ENCODE peak calls at places on chromosomes 4 and X, in eight cellular contexts. One of them, this sample, is unnamed.

GRCh38 chr4:99677161-99677560 is 19.5 kb upstream of the C4orf54 start:
- DNase-seq in CD8-positive, alpha-beta T cell: no peak
- DNase-seq in fibroblast of mammary gland: no peak
- DNase-seq in mucosa of descending colon: no peak
- DNase-seq in A549: peak
- DNase-seq in WERI-Rb-1: no peak
- DNase-seq in epithelial cell of esophagus: peak
- DNase-seq in HFF-Myc: no peak
- DNase-seq in this sample: no peak

GRCh38 chrX:50877310-50877709 is 33.2 kb upstream of the BMP15 start:
- DNase-seq in mucosa of descending colon: no peak
- DNase-seq in epithelial cell of esophagus: peak
- DNase-seq in CD8-positive, alpha-beta T cell: no peak
- DNase-seq in A549: no peak
- DNase-seq in HFF-Myc: peak
- DNase-seq in fibroblast of mammary gland: peak
- DNase-seq in WERI-Rb-1: no peak
- DNase-seq in this sample: no peak

GRCh38 chr4:74157116-74157742 is 689 bp upstream of the MTHFD2L start:
- DNase-seq in fibroblast of mammary gland: peak
- DNase-seq in HFF-Myc: no peak
- DNase-seq in A549: peak
- DNase-seq in mucosa of descending colon: no peak
- DNase-seq in CD8-positive, alpha-beta T cell: no peak
- DNase-seq in epithelial cell of esophagus: peak
- DNase-seq in WERI-Rb-1: no peak
- DNase-seq in this sample: no peak

GRCh38 chrX:136752796-136753195 is 27.9 kb downstream of the ARHGEF6 start:
- DNase-seq in fibroblast of mammary gland: peak
- DNase-seq in mucosa of descending colon: no peak
- DNase-seq in WERI-Rb-1: no peak
- DNase-seq in HFF-Myc: no peak
- DNase-seq in CD8-positive, alpha-beta T cell: no peak
- DNase-seq in A549: no peak
- DNase-seq in epithelial cell of esophagus: peak
- DNase-seq in this sample: no peak

GRCh38 chr4:48909697-48910096 is 3.1 kb upstream of the OCIAD2 start:
- DNase-seq in A549: peak
- DNase-seq in CD8-positive, alpha-beta T cell: no peak
- DNase-seq in epithelial cell of esophagus: peak
- DNase-seq in mucosa of descending colon: no peak
- DNase-seq in WERI-Rb-1: no peak
- DNase-seq in fibroblast of mammary gland: peak
- DNase-seq in HFF-Myc: peak
- DNase-seq in this sample: no peak

GRCh38 chr4:31160146-31160545 is 440.0 kb downstream of the PCDH7 start:
- DNase-seq in A549: no peak
- DNase-seq in fibroblast of mammary gland: no peak
- DNase-seq in CD8-positive, alpha-beta T cell: no peak
- DNase-seq in epithelial cell of esophagus: no peak
- DNase-seq in WERI-Rb-1: no peak
- DNase-seq in mucosa of descending colon: no peak
- DNase-seq in HFF-Myc: no peak
- DNase-seq in this sample: no peak

GRCh38 chr4:8438743-8439142 is 1.8 kb downstream of the ACOX3 start:
- DNase-seq in WERI-Rb-1: no peak
- DNase-seq in epithelial cell of esophagus: no peak
- DNase-seq in CD8-positive, alpha-beta T cell: no peak
- DNase-seq in mucosa of descending colon: no peak
- DNase-seq in A549: no peak
- DNase-seq in HFF-Myc: no peak
- DNase-seq in fibroblast of mammary gland: no peak
- DNase-seq in this sample: no peak

GRCh38 chr4:155248002-155248896 is 39.8 kb downstream of the NPY2R start:
- DNase-seq in HFF-Myc: no peak
- DNase-seq in WERI-Rb-1: no peak
- DNase-seq in mucosa of descending colon: no peak
- DNase-seq in CD8-positive, alpha-beta T cell: no peak
- DNase-seq in A549: no peak
- DNase-seq in fibroblast of mammary gland: peak
- DNase-seq in epithelial cell of esophagus: no peak
- DNase-seq in this sample: no peak

GRCh38 chr4:56909083-56909981 is 1.6 kb downstream of the REST start:
- DNase-seq in A549: peak
- DNase-seq in mucosa of descending colon: peak
- DNase-seq in WERI-Rb-1: peak
- DNase-seq in fibroblast of mammary gland: peak
- DNase-seq in CD8-positive, alpha-beta T cell: peak
- DNase-seq in epithelial cell of esophagus: peak
- DNase-seq in HFF-Myc: no peak
- DNase-seq in this sample: no peak

DNA sequence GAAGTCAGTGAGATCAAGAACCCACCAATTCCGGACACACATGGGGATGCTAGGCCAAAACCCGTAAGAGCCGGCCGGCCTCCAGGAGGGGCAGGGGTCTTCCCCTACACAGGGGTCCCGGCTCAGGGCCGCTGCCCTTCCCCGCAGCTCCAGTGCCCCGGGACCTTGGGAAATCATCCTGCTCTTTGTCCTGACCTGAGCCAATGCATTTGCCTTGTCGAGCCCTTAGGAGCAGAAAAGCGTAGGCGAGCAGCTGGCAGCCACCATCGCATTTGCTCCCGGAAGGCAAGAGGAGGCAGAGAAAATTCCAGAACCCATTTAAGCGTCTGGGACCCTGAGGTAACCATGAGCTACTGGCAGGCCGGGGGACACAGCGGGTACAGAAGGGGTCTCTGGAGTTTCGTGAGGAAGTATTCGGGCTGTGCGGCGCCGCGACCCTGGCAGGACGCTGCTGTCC is 7.4 kb upstream of the TNIP2 start:
- DNase-seq in A549: no peak
- DNase-seq in fibroblast of mammary gland: peak
- DNase-seq in CD8-positive, alpha-beta T cell: no peak
- DNase-seq in HFF-Myc: no peak
- DNase-seq in mucosa of descending colon: no peak
- DNase-seq in WERI-Rb-1: no peak
- DNase-seq in epithelial cell of esophagus: no peak
- DNase-seq in this sample: no peak
- H3K4me3 ChIP-seq in A549: peak
- H3K4me3 ChIP-seq in fibroblast of mammary gland: peak
- H3K4me3 ChIP-seq in CD8-positive, alpha-beta T cell: peak
- H3K4me3 ChIP-seq in HFF-Myc: peak
- H3K4me3 ChIP-seq in mucosa of descending colon: no peak
- H3K4me3 ChIP-seq in WERI-Rb-1: no peak
- H3K4me3 ChIP-seq in epithelial cell of esophagus: peak
- H3K4me3 ChIP-seq in this sample: no peak

DNA sequence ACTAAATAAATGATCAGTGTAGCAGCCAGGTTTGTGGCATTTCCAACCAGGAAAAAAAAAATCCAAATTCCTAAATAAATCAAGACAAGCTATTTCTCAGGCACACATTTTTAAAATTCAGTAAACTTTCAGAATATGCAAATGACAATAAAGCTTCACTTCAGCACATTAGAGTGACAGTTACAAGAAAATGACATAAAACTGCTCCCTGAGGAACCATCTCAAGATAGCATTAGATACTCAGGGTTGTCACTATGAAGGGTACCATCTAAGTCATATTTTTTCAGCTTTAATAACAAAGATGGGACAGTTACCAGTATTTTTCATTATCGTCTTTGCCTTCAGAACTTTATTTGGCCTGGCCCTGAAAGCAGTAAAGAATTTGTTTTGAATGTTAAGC is 411.3 kb upstream of the RASGEF1B start:
- DNase-seq in epithelial cell of esophagus: no peak
- DNase-seq in A549: no peak
- DNase-seq in mucosa of descending colon: no peak
- DNase-seq in CD8-positive, alpha-beta T cell: no peak
- DNase-seq in HFF-Myc: no peak
- DNase-seq in fibroblast of mammary gland: no peak
- DNase-seq in WERI-Rb-1: no peak
- DNase-seq in this sample: no peak
- H3K4me3 ChIP-seq in epithelial cell of esophagus: no peak
- H3K4me3 ChIP-seq in A549: no peak
- H3K4me3 ChIP-seq in mucosa of descending colon: no peak
- H3K4me3 ChIP-seq in CD8-positive, alpha-beta T cell: no peak
- H3K4me3 ChIP-seq in HFF-Myc: no peak
- H3K4me3 ChIP-seq in fibroblast of mammary gland: no peak
- H3K4me3 ChIP-seq in WERI-Rb-1: no peak
- H3K4me3 ChIP-seq in this sample: no peak

GRCh38 chr4:182698212-182698611 is 219.0 kb downstream of the DCTD start:
- DNase-seq in epithelial cell of esophagus: no peak
- DNase-seq in WERI-Rb-1: no peak
- DNase-seq in HFF-Myc: no peak
- DNase-seq in mucosa of descending colon: no peak
- DNase-seq in fibroblast of mammary gland: no peak
- DNase-seq in CD8-positive, alpha-beta T cell: no peak
- DNase-seq in A549: no peak
- DNase-seq in this sample: no peak
- H3K4me3 ChIP-seq in epithelial cell of esophagus: no peak
- H3K4me3 ChIP-seq in WERI-Rb-1: no peak
- H3K4me3 ChIP-seq in HFF-Myc: no peak
- H3K4me3 ChIP-seq in mucosa of descending colon: no peak
- H3K4me3 ChIP-seq in fibroblast of mammary gland: no peak
- H3K4me3 ChIP-seq in CD8-positive, alpha-beta T cell: no peak
- H3K4me3 ChIP-seq in A549: no peak
- H3K4me3 ChIP-seq in this sample: no peak

DNA sequence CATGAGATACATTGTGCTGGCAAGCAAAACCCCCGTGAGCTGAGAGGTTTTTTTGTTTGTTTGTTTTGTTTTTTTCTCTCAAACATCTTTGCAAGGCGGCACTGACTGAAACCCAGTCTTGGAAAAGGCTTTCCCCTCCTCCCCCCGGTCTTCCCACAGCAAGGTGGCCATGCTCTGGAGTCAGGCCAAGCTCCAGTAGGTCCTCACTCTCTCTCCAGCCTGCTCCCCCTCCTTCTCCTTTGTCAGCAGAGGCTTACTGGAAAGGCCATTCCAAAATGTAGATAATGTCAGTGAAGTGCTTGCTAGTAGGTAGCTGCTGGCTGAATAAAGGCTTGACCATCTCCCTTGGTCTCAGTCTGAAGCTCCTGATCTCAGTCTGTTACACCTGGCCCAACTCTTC is 32.6 kb downstream of the FRMPD3 start:
- DNase-seq in WERI-Rb-1: no peak
- DNase-seq in epithelial cell of esophagus: no peak
- DNase-seq in HFF-Myc: no peak
- DNase-seq in mucosa of descending colon: no peak
- DNase-seq in A549: no peak
- DNase-seq in fibroblast of mammary gland: no peak
- DNase-seq in CD8-positive, alpha-beta T cell: no peak
- DNase-seq in this sample: no peak
- H3K4me3 ChIP-seq in WERI-Rb-1: no peak
- H3K4me3 ChIP-seq in epithelial cell of esophagus: no peak
- H3K4me3 ChIP-seq in HFF-Myc: no peak
- H3K4me3 ChIP-seq in mucosa of descending colon: no peak
- H3K4me3 ChIP-seq in A549: no peak
- H3K4me3 ChIP-seq in fibroblast of mammary gland: no peak
- H3K4me3 ChIP-seq in CD8-positive, alpha-beta T cell: no peak
- H3K4me3 ChIP-seq in this sample: no peak

GRCh38 chr4:140049924-140050681 is 103.9 kb downstream of the MAML3 start:
- DNase-seq in mucosa of descending colon: no peak
- DNase-seq in WERI-Rb-1: peak
- DNase-seq in A549: peak
- DNase-seq in HFF-Myc: no peak
- DNase-seq in epithelial cell of esophagus: peak
- DNase-seq in CD8-positive, alpha-beta T cell: no peak
- DNase-seq in fibroblast of mammary gland: peak
- DNase-seq in this sample: no peak
- H3K4me3 ChIP-seq in mucosa of descending colon: no peak
- H3K4me3 ChIP-seq in WERI-Rb-1: no peak
- H3K4me3 ChIP-seq in A549: peak
- H3K4me3 ChIP-seq in HFF-Myc: no peak
- H3K4me3 ChIP-seq in epithelial cell of esophagus: no peak
- H3K4me3 ChIP-seq in CD8-positive, alpha-beta T cell: no peak
- H3K4me3 ChIP-seq in fibroblast of mammary gland: peak
- H3K4me3 ChIP-seq in this sample: no peak

GRCh38 chr4:76200771-76201224 is 12.8 kb downstream of the SCARB2 start:
- DNase-seq in mucosa of descending colon: peak
- DNase-seq in CD8-positive, alpha-beta T cell: no peak
- DNase-seq in A549: no peak
- DNase-seq in epithelial cell of esophagus: no peak
- DNase-seq in HFF-Myc: no peak
- DNase-seq in fibroblast of mammary gland: no peak
- DNase-seq in WERI-Rb-1: peak
- DNase-seq in this sample: no peak
- H3K4me3 ChIP-seq in mucosa of descending colon: no peak
- H3K4me3 ChIP-seq in CD8-positive, alpha-beta T cell: no peak
- H3K4me3 ChIP-seq in A549: no peak
- H3K4me3 ChIP-seq in epithelial cell of esophagus: no peak
- H3K4me3 ChIP-seq in HFF-Myc: no peak
- H3K4me3 ChIP-seq in fibroblast of mammary gland: no peak
- H3K4me3 ChIP-seq in WERI-Rb-1: no peak
- H3K4me3 ChIP-seq in this sample: no peak

GRCh38 chrX:71215335-71215912 is 7.6 kb upstream of the GJB1 start:
- DNase-seq in fibroblast of mammary gland: no peak
- DNase-seq in WERI-Rb-1: no peak
- DNase-seq in HFF-Myc: no peak
- DNase-seq in A549: no peak
- DNase-seq in CD8-positive, alpha-beta T cell: no peak
- DNase-seq in mucosa of descending colon: peak
- DNase-seq in epithelial cell of esophagus: no peak
- DNase-seq in this sample: no peak
- H3K4me3 ChIP-seq in fibroblast of mammary gland: no peak
- H3K4me3 ChIP-seq in WERI-Rb-1: no peak
- H3K4me3 ChIP-seq in HFF-Myc: no peak
- H3K4me3 ChIP-seq in A549: no peak
- H3K4me3 ChIP-seq in CD8-positive, alpha-beta T cell: no peak
- H3K4me3 ChIP-seq in mucosa of descending colon: peak
- H3K4me3 ChIP-seq in epithelial cell of esophagus: no peak
- H3K4me3 ChIP-seq in this sample: no peak